ENCODE peak calls at places on chromosomes 11 and 22, in six cellular contexts. H, R, W, D, B and M are unnamed samples.

GRCh38 chr11:111299111-111300026 is 1.0 kb downstream of the POU2AF3 start:
- DNase-seq in D (no peak), B (peak; percentile 59), W (peak; percentile 55), H (peak; percentile 43), R (no peak), M (no peak)

GRCh38 chr22:23285734-23286133 is 105.4 kb downstream of the BCR start:
- DNase-seq in R (no peak), B (no peak), D (no peak), H (no peak), W (no peak), M (no peak)

GRCh38 chr11:122062763-122063162 is 53.3 kb downstream of the BLID start:
- DNase-seq in H (no peak), R (no peak), D (no peak), W (no peak), B (no peak), M (no peak)

GRCh38 chr11:124938206-124938765 is 2.4 kb upstream of the HEPACAM start:
- DNase-seq in B (no peak), R (no peak), W (no peak), H (no peak), D (no peak), M (no peak)

GRCh38 chr22:39139933-39140332 is 12.5 kb downstream of the CBX7 start:
- DNase-seq in H (no peak), R (no peak), W (no peak), B (no peak), D (no peak), M (no peak)

GRCh38 chr11:30172872-30173271 is 57.9 kb upstream of the FSHB start:
- DNase-seq in H (no peak), D (no peak), W (no peak), B (no peak), R (no peak), M (no peak)

GRCh38 chr22:33110562-33111163 is 52.5 kb upstream of the SYN3 start:
- DNase-seq in D (no peak), W (no peak), B (no peak), R (no peak), H (peak; percentile 4), M (no peak)

GRCh38 chr11:8352090-8352489 is 88.4 kb upstream of the LMO1 start:
- DNase-seq in B (no peak), H (no peak), R (no peak), D (no peak), W (no peak), M (no peak)

GRCh38 chr11:2932850-2933251 is 3.6 kb upstream of the PHLDA2 start:
- DNase-seq in W (no peak), H (peak; percentile 58), R (no peak), D (no peak), B (no peak), M (no peak)

GRCh38 chr22:38872831-38873248 is 824 bp upstream of the CBX6 start:
- DNase-seq in D (no peak), B (peak; percentile 76), W (peak; percentile 50), R (no peak), H (no peak), M (no peak)

GRCh38 chr11:14376920-14377319 is 17.9 kb upstream of the RRAS2 start:
- DNase-seq in H (peak; percentile 19), R (no peak), W (no peak), D (no peak), B (no peak), M (no peak)

GRCh38 chr11:44884056-44884455 is 66.6 kb downstream of the TP53I11 start:
- DNase-seq in H (no peak), D (no peak), W (no peak), R (no peak), B (no peak), M (no peak)

GRCh38 chr11:68269414-68270081 is 2.2 kb downstream of the C11orf24 start:
- DNase-seq in H (peak; percentile 43), B (no peak), D (no peak), W (no peak), R (no peak), M (no peak)

GRCh38 chr22:23251445-23252093 is 71.3 kb downstream of the BCR start:
- DNase-seq in W (no peak), H (peak; percentile 1), D (no peak), R (no peak), B (no peak), M (no peak)

GRCh38 chr22:48984639-48985038 is 843.0 kb downstream of the BRD1 start:
- DNase-seq in W (no peak), R (no peak), D (no peak), H (no peak), B (no peak), M (no peak)

GRCh38 chr11:82996966-82997606 is 74.6 kb downstream of the RAB30 start:
- DNase-seq in D (no peak), H (peak; percentile 83), W (no peak), B (no peak), R (peak; percentile 94), M (peak; percentile 58)

GRCh38 chr22:27252282-27253049 is 549.1 kb downstream of the MN1 start:
- DNase-seq in B (peak; percentile 36), R (no peak), D (no peak), W (no peak), H (peak; percentile 15), M (no peak)

GRCh38 chr11:114377612-114378267 is 22.6 kb downstream of the C11orf71 start:
- DNase-seq in D (no peak), B (no peak), W (no peak), R (no peak), H (peak; percentile 86), M (no peak)

GRCh38 chr11:35907648-35908431 is 36.0 kb upstream of the LDLRAD3 start:
- DNase-seq in H (peak; percentile 87), R (no peak), D (no peak), B (no peak), W (no peak), M (no peak)

GRCh38 chr11:64852804-64853520 is 8.5 kb upstream of the CDC42BPG start:
- DNase-seq in H (no peak), D (no peak), R (no peak), W (no peak), B (no peak), M (no peak)

GRCh38 chr11:68960299-68961071 is 20.3 kb downstream of the MRGPRD start:
- DNase-seq in B (no peak), W (no peak), R (no peak), H (no peak), D (no peak), M (no peak)

GRCh38 chr11:62539238-62539925 is 7.2 kb downstream of the AHNAK start:
- DNase-seq in B (peak; percentile 63), D (peak; percentile 56), R (no peak), H (peak; percentile 97), W (no peak), M (no peak)
- H3K4me3 ChIP-seq in B (peak overlapping the region; percentile 100), D (no peak overlapping the region), R (no peak overlapping the region), H (peak overlapping the region; percentile 56), W (no peak overlapping the region), M (peak overlapping the region; percentile 63)

DNA sequence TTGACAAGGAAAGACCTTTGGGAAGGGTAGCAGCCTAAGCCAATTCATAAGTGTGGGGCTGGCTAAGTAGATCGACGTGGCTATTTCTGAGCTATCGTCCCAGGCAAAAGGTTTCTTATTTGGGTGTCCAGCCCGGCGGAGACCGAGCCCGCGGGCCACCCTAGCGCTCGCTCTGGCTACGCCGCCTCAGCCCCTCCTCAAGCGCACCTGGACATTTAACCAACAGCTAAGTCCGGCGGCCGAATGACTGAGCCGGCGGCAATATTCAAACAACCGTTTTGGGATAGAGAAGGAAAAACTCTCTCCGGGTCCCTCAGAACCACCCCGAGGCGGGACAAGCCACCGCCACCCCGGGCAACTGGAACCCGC is 457 bp downstream of the RNF141 start:
- DNase-seq in D (no peak), H (no peak), R (peak; percentile 35), B (no peak), W (no peak), M (no peak)
- H3K27ac ChIP-seq in D (peak overlapping the region; percentile 85), H (peak overlapping the region; percentile 59), R (peak overlapping the region; percentile 64), B (peak overlapping the region; percentile 93), W (peak overlapping the region; percentile 91), M (peak overlapping the region; percentile 76)

GRCh38 chr11:129374993-129375721 is 491 bp upstream of the BARX2 start:
- DNase-seq in D (no peak), H (peak; percentile 56), R (peak; percentile 96), W (no peak), B (no peak), M (no peak)
- H3K4me3 ChIP-seq in D (no peak overlapping the region), H (peak overlapping the region; percentile 63), R (peak overlapping the region; percentile 84), W (no peak overlapping the region), B (peak overlapping the region; percentile 56), M (no peak overlapping the region)

GRCh38 chr11:117871784-117872183 is 4.7 kb downstream of the FXYD6 start:
- DNase-seq in D (no peak), H (no peak), B (no peak), R (no peak), W (no peak), M (no peak)
- H3K27ac ChIP-seq in D (no peak overlapping the region), H (no peak overlapping the region), B (peak overlapping the region; percentile 92), R (no peak overlapping the region), W (no peak overlapping the region), M (no peak overlapping the region)

GRCh38 chr11:67211656-67212436 is 54.4 kb upstream of the GRK2 start:
- DNase-seq in H (no peak), D (no peak), W (no peak), B (no peak), R (no peak), M (no peak)
- H3K4me3 ChIP-seq in H (no peak overlapping the region), D (no peak overlapping the region), W (no peak overlapping the region), B (no peak overlapping the region), R (no peak overlapping the region), M (no peak overlapping the region)

DNA sequence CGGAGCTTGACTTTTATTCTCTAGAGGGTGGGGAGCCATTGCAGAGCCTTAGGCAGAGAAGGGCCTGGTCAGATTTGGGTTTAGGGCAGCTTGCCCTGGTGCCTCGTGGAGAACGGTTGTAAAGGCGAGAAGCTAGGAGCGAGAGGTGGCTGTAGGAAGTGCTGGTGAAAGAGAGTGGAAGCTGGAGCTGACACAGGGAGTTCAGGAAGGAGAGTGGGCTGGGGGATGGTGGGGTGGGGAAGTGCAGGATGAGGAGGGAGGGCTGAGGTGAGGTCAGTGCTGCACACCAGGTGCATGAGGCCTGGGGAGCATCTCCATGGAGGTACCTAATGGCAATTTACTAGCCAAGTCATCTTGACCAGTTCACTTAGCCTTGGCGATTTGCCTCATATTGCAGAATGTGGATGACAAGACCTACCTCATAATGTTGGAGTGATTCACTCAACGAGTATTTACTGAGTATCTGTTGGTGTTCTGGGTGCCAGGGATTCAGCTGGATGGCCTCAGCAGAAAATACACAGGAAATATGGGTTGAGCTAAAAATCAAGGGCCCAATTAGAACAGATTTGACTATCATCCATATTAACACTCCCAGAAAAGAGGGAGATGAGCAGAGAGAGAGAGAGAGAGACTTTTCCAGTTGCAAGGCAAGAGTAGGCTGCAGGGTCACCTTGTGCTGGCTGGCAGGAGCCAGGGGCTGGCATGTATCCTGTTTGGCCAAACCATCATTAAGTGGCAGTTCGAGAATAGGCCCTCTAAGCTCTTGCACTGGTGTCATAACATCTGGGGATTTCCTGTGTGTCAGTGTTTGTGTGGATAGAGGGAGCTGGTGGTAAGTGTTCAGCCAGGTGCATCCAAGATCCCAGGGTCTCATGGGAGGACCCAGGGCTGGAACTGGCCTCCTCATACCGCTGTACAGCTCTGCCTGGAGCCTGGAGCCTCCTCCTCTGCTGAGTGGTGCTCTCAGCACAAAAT is 44.4 kb upstream of the CLDN5 start:
- DNase-seq in W (no peak), H (peak; percentile 92), B (no peak), R (no peak), D (no peak), M (no peak)
- H3K27ac ChIP-seq in W (no peak overlapping the region), H (peak overlapping the region; percentile 83), B (peak overlapping the region; percentile 80), R (no peak overlapping the region), D (no peak overlapping the region), M (no peak overlapping the region)